ENCODE peak calls at places on chromosome 6, in five cellular contexts. Q is PC-9, P is fibroblast of lung, D is GM23338, W is uterus. L is an unnamed sample.
A peak's percentile ranks its signal among the peaks of the same experiment; 100 is the strongest.

GRCh38 chr6:10633216-10633615 is 61.2 kb downstream of the C6orf52 start:
- DNase-seq in Q (peak; percentile 88), P (peak; percentile 86), D (no peak), W (no peak), L (no peak)

GRCh38 chr6:161618816-161619454 is 345.1 kb upstream of the AGPAT4 start:
- DNase-seq in Q (no peak), P (peak; percentile 75), D (peak; percentile 71), W (no peak), L (peak; percentile 74)

GRCh38 chr6:101477436-101477835 is 83.9 kb downstream of the GRIK2 start:
- DNase-seq in Q (no peak), P (no peak), D (no peak), W (no peak), L (no peak)

GRCh38 chr6:19663479-19663878 is 173.7 kb upstream of the ID4 start:
- DNase-seq in Q (no peak), P (no peak), D (peak; percentile 80), W (no peak), L (no peak)

GRCh38 chr6:44224154-44224977 is 971 bp downstream of the SLC29A1 start:
- DNase-seq in Q (no peak), P (no peak), D (no peak), W (no peak), L (no peak)

GRCh38 chr6:11975353-11975977 is 36.6 kb upstream of the HIVEP1 start:
- DNase-seq in Q (no peak), P (no peak), D (no peak), W (no peak), L (peak; percentile 27)

GRCh38 chr6:37698264-37699137 is 818 bp upstream of the MDGA1 start:
- DNase-seq in Q (peak; percentile 51), P (peak; percentile 53), D (peak; percentile 76), W (peak; percentile 56), L (peak; percentile 46)

GRCh38 chr6:53605543-53606235 is 59.9 kb downstream of the KLHL31 start:
- DNase-seq in Q (no peak), P (no peak), D (peak; percentile 73), W (no peak), L (no peak)

GRCh38 chr6:150765457-150765764 is 100.1 kb upstream of the MTHFD1L start:
- DNase-seq in Q (no peak), P (no peak), D (no peak), W (no peak), L (no peak)

GRCh38 chr6:71403422-71404134 is 115.0 kb downstream of the OGFRL1 start:
- DNase-seq in Q (no peak), P (peak; percentile 38), D (peak; percentile 45), W (no peak), L (no peak)

GRCh38 chr6:67667640-67668422 is 967.3 kb upstream of the ADGRB3 start:
- DNase-seq in Q (no peak), P (no peak), D (no peak), W (no peak), L (no peak)

GRCh38 chr6:127921982-127922381 is 21.1 kb upstream of the THEMIS start:
- DNase-seq in Q (no peak), P (no peak), D (no peak), W (no peak), L (no peak)
- TF ChIP-seq CTCF in Q (no peak), P (no peak), D (no peak), W (no peak), L (no peak)

DNA sequence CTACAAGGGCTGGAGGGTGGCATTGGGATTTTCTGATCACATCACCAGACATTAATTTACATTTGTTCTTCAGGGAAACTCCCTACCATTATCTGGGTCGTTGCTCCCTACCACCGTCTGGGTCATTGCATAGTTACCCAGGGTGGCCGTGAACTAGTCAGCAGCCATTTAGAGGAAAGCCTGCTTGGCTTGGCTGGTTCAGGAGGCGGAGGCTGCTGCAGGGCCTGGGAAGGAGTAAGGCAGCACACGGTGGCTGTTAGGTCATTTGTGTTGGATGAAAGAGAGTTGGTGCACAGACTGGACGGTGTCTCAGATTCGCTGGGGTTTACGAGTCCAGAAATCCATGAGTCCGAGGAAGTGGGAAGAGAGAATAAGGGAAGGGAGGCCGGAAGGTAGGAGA is 17.8 kb downstream of the ARID1B start:
- DNase-seq in Q (no peak), P (no peak), D (no peak), W (no peak), L (no peak)
- H3K4me1 ChIP-seq in Q (peaks cover 5% of the 10 kb centered on the region), P (peaks cover 5% of the 10 kb centered on the region), D (peaks cover 50% of the 10 kb centered on the region), W (peaks cover 7% of the 10 kb centered on the region), L (peaks cover 28% of the 10 kb centered on the region)

DNA sequence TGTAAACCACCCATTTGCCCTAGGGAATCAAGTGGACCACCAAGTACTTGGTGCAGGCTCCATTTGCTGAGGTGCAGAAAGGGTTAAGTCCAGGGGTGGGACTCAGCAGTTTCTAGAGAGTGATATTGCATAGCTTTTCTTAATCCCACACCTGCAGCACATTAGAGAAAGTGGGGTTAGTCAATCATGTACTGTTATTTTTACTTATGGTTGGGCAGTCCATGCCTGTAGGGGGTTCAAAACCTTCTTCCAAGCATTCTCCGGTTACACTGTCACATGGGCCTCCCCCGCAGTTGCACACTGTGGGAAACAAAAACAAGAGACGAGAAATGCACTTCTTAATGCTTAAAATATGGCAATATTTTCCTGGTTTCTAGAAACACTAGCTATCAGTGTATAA is 65.5 kb downstream of the LAMA4 start:
- DNase-seq in Q (no peak), P (peak; percentile 40), D (no peak), W (peak; percentile 44), L (no peak)
- TF ChIP-seq CTCF in Q (no peak), P (no peak), D (no peak), W (no peak), L (no peak)

GRCh38 chr6:45477785-45478184 is 100.1 kb upstream of the SUPT3H start:
- DNase-seq in Q (no peak), P (no peak), D (no peak), W (no peak), L (no peak)
- H3K4me1 ChIP-seq in Q (peaks cover 36% of the 10 kb centered on the region), P (peaks cover 15% of the 10 kb centered on the region), D (peaks cover 5% of the 10 kb centered on the region), W (no peaks in the 10 kb centered on the region), L (no peaks in the 10 kb centered on the region)

GRCh38 chr6:47097092-47097945 is 55.2 kb upstream of the ADGRF1 start:
- DNase-seq in Q (peak; percentile 81), P (peak; percentile 90), D (peak; percentile 88), W (peak; percentile 43), L (peak; percentile 77)
- TF ChIP-seq CTCF in Q (peak; percentile 88), P (peak; percentile 83), D (peak; percentile 84), W (peak; percentile 58), L (peak; percentile 46)

DNA sequence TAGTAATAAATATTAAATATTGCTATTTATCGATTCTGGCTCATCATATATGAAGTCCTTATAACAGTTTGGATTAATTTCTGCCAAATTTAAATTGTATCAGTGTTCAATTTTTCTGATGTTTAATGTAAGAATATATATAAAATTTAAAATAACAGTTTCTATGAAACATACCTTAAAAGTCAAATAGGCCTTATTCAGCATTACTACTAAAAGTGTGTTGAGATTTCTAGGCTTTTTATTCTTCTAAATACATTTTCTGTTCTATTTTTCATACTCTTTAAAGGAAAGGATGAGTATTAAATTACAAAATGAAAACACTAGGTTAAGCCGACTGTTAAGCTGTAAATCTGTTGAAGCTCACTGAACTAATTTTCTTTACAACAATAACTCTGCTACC is 13.6 kb downstream of the PERP start:
- DNase-seq in Q (peak; percentile 3), P (no peak), D (no peak), W (no peak), L (no peak)
- H3K4me1 ChIP-seq in Q (peaks cover 33% of the 10 kb centered on the region), P (no peaks in the 10 kb centered on the region), D (no peaks in the 10 kb centered on the region), W (no peaks in the 10 kb centered on the region), L (no peaks in the 10 kb centered on the region)

GRCh38 chr6:166465671-166466087 is 82.9 kb upstream of the MPC1 start:
- DNase-seq in Q (no peak), P (peak; percentile 35), D (no peak), W (peak; percentile 56), L (no peak)
- TF ChIP-seq CTCF in Q (no peak), P (peak; percentile 33), D (no peak), W (peak; percentile 34), L (no peak)

GRCh38 chr6:30493643-30494250 is 4.4 kb downstream of the HLA-E start:
- DNase-seq in Q (no peak), P (no peak), D (peak; percentile 83), W (no peak), L (no peak)

GRCh38 chr6:30495993-30496392 is 6.7 kb downstream of the HLA-E start:
- DNase-seq in Q (no peak), P (no peak), D (no peak), W (no peak), L (no peak)

GRCh38 chr6:30494275-30494990 is 5.1 kb downstream of the HLA-E start:
- DNase-seq in Q (no peak), P (no peak), D (no peak), W (no peak), L (no peak)

GRCh38 chr6:30500421-30501069 is 11.2 kb downstream of the HLA-E start:
- DNase-seq in Q (no peak), P (no peak), D (no peak), W (no peak), L (no peak)

DNA sequence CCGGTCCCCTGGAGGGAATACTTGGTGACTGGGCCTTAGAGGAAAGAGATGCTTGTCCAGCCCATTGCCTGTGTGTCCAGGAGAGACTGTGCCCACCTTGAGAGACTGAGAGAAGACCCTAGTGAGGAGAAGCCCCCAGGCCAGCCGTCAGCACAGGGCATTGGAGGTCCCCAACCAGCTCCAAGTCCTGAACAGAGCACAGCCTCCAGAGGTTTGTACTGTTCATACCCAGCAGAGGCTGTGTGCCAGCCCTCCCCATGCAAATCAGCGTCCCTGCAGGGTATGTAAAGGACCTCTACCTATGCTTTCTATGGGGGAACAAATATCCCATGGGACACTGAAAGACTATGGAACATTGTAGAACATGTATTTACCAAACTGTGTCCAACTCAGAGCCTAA is 8.4 kb downstream of the HLA-E start:
- DNase-seq in Q (no peak), P (no peak), D (no peak), W (no peak), L (no peak)
- H3K4me1 ChIP-seq in Q (peaks cover 9% of the 10 kb centered on the region), P (peaks cover 7% of the 10 kb centered on the region), D (peaks cover 3% of the 10 kb centered on the region), W (no peaks in the 10 kb centered on the region), L (no peaks in the 10 kb centered on the region)